ENCODE peak calls at places on chromosomes 5 and 9, in ten cellular contexts. N is brain microvascular endothelial cell; B is ovary; Q is thoracic aorta; G is progenitor cell of endocrine pancreas; I is Peyer's patch; V is BJ; C is endothelial cell; R is CD4-positive, alpha-beta T cell; H is neural crest cell. U is an unnamed sample.

GRCh38 chr9:120066315-120066714 is 513.7 kb downstream of the CDK5RAP2 start:
- DNase-seq in Q (no peak), B (no peak), H (no peak), N (no peak), V (peak), I (no peak), G (no peak), R (no peak), C (no peak), U (no peak)

GRCh38 chr5:141850183-141850768 is 27.9 kb downstream of the PCDH1 start:
- DNase-seq in C (no peak), R (peak), B (peak), I (peak), N (peak), G (no peak), H (no peak), Q (no peak), V (no peak), U (no peak)

GRCh38 chr5:67360047-67360446 is 163.4 kb upstream of the CD180 start:
- DNase-seq in N (no peak), V (no peak), Q (no peak), R (no peak), H (no peak), I (no peak), C (no peak), G (no peak), B (no peak), U (no peak)

GRCh38 chr5:39104221-39104620 is 30.0 kb upstream of the RICTOR start:
- DNase-seq in B (no peak), G (no peak), R (no peak), N (no peak), H (no peak), I (no peak), V (no peak), Q (no peak), C (no peak), U (no peak)

GRCh38 chr5:141683596-141684161 is 1.6 kb upstream of the ARAP3 start:
- DNase-seq in N (no peak), B (no peak), C (no peak), V (no peak), I (no peak), Q (no peak), G (no peak), R (no peak), H (no peak), U (no peak)

GRCh38 chr9:16371306-16371705 is 499.2 kb downstream of the BNC2 start:
- DNase-seq in G (no peak), Q (no peak), I (no peak), B (no peak), C (no peak), R (no peak), N (no peak), V (no peak), H (no peak), U (no peak)

GRCh38 chr5:138438724-138439536 is at the start of gene REEP2:
- DNase-seq in C (peak), B (peak), H (peak), G (peak), I (peak), V (no peak), N (no peak), R (peak), Q (no peak), U (peak)

GRCh38 chr5:41637869-41638268 is 127.5 kb upstream of the PLCXD3 start:
- DNase-seq in Q (no peak), G (no peak), C (no peak), V (no peak), B (no peak), R (no peak), I (no peak), N (no peak), H (no peak), U (no peak)

GRCh38 chr9:118896356-118897000 is 472.8 kb downstream of the BRINP1 start:
- DNase-seq in N (no peak), R (no peak), V (no peak), Q (no peak), G (no peak), I (no peak), H (no peak), B (no peak), C (no peak), U (no peak)

GRCh38 chr5:57383093-57383861 is 99.3 kb downstream of the ACTBL2 start:
- DNase-seq in C (no peak), I (no peak), V (peak), Q (peak), R (no peak), G (no peak), N (peak), H (no peak), B (no peak), U (no peak)

GRCh38 chr5:122948319-122948718 is 88.2 kb downstream of the PPIC start:
- DNase-seq in H (no peak), C (no peak), I (no peak), R (no peak), G (no peak), N (no peak), Q (no peak), V (no peak), B (no peak), U (no peak)

GRCh38 chr5:120901199-120901598 is 437.1 kb downstream of the PRR16 start:
- DNase-seq in N (no peak), B (no peak), Q (no peak), I (no peak), R (no peak), C (no peak), H (no peak), G (no peak), V (no peak), U (no peak)

GRCh38 chr5:154179846-154180710 is 10.5 kb upstream of the GALNT10 start:
- DNase-seq in I (no peak), C (peak), R (no peak), Q (no peak), V (no peak), N (peak), H (peak), G (no peak), B (no peak), U (no peak)

GRCh38 chr5:39800202-39800601 is 375.4 kb upstream of the DAB2 start:
- DNase-seq in R (no peak), B (no peak), Q (no peak), C (no peak), N (no peak), G (no peak), V (no peak), I (no peak), H (no peak), U (no peak)

GRCh38 chr9:18208166-18209059 is 265.5 kb upstream of the ADAMTSL1 start:
- DNase-seq in C (peak), N (peak), V (no peak), H (peak), Q (no peak), G (peak), I (no peak), B (peak), R (no peak), U (no peak)

GRCh38 chr5:481347-481746 is 38.4 kb downstream of the EXOC3 start:
- DNase-seq in C (no peak), G (no peak), B (no peak), R (no peak), V (no peak), H (no peak), I (no peak), Q (no peak), N (no peak), U (no peak)

DNA sequence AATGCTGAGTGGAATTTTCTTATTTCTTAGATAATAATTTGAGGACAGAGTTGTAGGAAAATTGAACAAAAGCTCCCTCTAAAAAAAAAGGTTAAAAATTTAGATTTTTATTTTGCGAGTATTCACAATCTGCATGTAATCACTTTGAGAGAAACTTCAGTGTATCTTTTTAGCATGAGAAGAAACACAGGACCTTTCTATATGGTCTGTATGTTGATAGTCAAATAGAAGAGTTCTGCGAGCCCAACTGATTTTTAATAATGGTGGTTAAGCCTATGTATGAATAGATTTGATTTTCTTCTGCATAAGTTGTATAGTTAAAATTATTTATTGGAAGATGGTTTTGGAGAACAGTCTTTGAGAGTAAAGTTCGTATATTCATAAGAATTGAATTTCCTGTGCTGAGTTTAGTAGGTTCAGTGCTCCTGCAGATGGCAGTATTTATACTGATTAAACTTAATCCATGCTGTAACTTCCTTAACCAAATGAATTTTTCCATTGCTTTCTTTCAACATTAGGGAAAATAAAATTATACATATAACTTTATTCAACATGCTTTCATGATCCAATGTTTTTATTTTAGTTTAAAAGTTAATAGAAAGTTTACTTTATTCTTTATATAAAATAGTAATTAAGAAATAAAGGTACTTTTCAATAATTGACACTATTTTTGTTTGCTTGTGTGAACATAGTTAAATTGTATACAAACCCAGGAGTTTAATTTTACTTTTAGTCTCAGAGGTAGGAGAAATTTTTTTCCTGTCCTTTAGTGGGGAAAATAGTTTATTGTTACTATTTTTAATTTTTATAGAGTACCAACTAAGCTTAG is 19.6 kb downstream of the TCERG1 start:
- DNase-seq in R (no peak), C (no peak), V (no peak), H (no peak), Q (no peak), G (no peak), I (no peak), N (no peak), B (no peak), U (no peak)
- TF ChIP-seq CTCF in R (peak), C (peak), V (peak), H (peak), Q (peak), G (peak), I (peak), N (peak), B (no peak), U (no peak)

GRCh38 chr9:7186175-7186574 is 428.4 kb downstream of the KDM4C start:
- DNase-seq in Q (no peak), C (no peak), V (no peak), N (peak), G (no peak), H (no peak), R (no peak), I (no peak), B (no peak), U (no peak)
- TF ChIP-seq CTCF in Q (no peak), C (peak), V (peak), N (peak), G (peak), H (peak), R (no peak), I (peak), B (no peak), U (no peak)

DNA sequence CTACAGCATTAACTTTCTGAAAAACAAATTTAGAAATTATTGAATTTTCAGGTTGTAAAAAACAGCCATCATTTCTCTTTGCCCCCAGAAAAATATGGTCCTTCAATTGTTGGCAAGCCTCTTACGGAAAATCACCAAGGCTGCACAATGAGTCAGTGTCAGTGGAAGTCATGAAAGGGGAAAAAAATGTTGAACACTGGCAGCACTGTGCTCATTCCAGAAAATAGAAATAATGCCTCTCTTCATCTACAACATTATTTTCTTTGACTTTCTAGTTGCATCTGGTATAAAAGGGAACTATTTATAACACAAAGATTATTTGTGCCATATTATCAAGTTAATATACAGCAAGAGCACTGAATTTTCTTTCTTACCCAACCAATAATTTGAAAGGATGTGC is 26.7 kb upstream of the STK32A start:
- DNase-seq in I (no peak), N (no peak), B (no peak), C (no peak), Q (no peak), G (no peak), V (no peak), H (no peak), R (no peak), U (no peak)
- TF ChIP-seq CTCF in I (no peak), N (no peak), B (no peak), C (no peak), Q (no peak), G (no peak), V (no peak), H (no peak), R (no peak), U (no peak)

GRCh38 chr9:38066907-38067610 is 2.0 kb downstream of the SHB start:
- DNase-seq in N (no peak), C (peak), H (no peak), I (peak), G (no peak), B (peak), R (peak), V (no peak), Q (peak), U (peak)
- TF ChIP-seq CTCF in N (no peak), C (no peak), H (no peak), I (no peak), G (no peak), B (no peak), R (no peak), V (no peak), Q (no peak), U (no peak)

DNA sequence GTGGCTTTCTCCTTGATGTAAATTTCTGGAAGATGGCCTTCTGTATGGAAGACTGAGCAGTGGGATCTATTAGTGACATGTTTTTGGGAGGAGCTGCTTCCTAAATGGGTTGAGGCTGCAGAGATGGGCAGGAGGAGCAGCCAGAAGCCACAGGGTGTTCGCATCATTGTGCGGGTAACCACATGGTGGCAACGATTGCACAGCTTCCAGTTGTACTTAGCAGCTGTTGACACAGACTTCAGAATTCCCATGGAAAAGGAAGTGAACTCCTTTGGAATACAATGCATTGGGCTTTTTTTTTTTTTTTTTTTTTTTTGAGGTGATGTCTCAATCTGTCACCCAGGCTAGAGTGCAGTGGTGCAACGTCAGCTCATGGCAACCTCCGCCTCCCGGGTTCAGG is 297.3 kb downstream of the NR3C1 start:
- DNase-seq in Q (no peak), V (no peak), R (no peak), C (peak), B (no peak), N (peak), I (no peak), H (no peak), G (no peak), U (no peak)
- TF ChIP-seq CTCF in Q (no peak), V (peak), R (no peak), C (no peak), B (no peak), N (peak), I (no peak), H (peak), G (peak), U (no peak)

GRCh38 chr9:86410281-86410680 is 56.1 kb upstream of the TUT7 start:
- DNase-seq in H (no peak), C (no peak), G (no peak), N (no peak), Q (no peak), R (no peak), B (no peak), V (no peak), I (no peak), U (no peak)

GRCh38 chr9:86413966-86414880 is 60.0 kb upstream of the TUT7 start:
- DNase-seq in N (no peak), I (no peak), H (no peak), G (no peak), R (no peak), B (no peak), C (no peak), Q (no peak), V (no peak), U (no peak)
- TF ChIP-seq CTCF in N (peak), I (peak), H (peak), G (peak), R (peak), B (peak), C (peak), Q (peak), V (peak), U (peak)

GRCh38 chr9:76697554-76697953 is 66.7 kb upstream of the PCA3 start:
- DNase-seq in C (no peak), G (no peak), R (no peak), N (no peak), B (no peak), V (no peak), H (no peak), Q (no peak), I (no peak), U (no peak)

GRCh38 chr9:76701441-76702031 is 62.7 kb upstream of the PCA3 start:
- DNase-seq in G (no peak), C (no peak), I (no peak), Q (no peak), H (no peak), V (no peak), N (no peak), B (no peak), R (no peak), U (no peak)

GRCh38 chr9:76700916-76701315 is 63.3 kb upstream of the PCA3 start:
- DNase-seq in H (no peak), V (no peak), C (no peak), N (no peak), I (no peak), B (no peak), G (no peak), Q (no peak), R (no peak), U (no peak)

GRCh38 chr9:76697110-76697509 is 67.1 kb upstream of the PCA3 start:
- DNase-seq in R (no peak), N (no peak), B (no peak), H (no peak), V (no peak), G (no peak), Q (no peak), C (no peak), I (no peak), U (no peak)

DNA sequence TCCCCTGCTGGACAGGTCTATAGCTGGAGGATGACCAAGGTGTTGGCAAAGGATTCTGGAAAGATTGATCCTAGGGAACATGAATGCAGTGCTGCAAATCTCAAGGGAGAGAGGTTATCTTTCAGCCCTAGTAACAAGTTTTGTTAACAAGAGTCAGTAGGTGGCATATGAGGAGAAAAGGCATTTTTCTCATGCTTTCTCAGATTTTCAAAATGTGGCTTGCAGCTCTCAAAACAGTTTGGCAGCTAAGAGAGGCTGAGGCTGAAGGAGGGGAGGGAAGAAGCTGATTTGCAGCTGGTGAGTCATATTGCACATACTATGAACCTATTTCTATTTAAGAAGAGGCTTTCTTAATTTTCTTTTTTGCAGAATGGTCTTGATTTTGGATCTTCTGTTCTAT is 64.3 kb upstream of the PCA3 start:
- DNase-seq in V (peak), C (no peak), I (no peak), R (no peak), B (no peak), G (no peak), Q (no peak), N (peak), H (no peak), U (no peak)
- TF ChIP-seq CTCF in V (no peak), C (no peak), I (no peak), R (no peak), B (no peak), G (no peak), Q (no peak), N (peak), H (no peak), U (no peak)

GRCh38 chr5:110727025-110727314 is 499 bp upstream of the TMEM232 start:
- DNase-seq in H (no peak), N (no peak), V (no peak), B (no peak), G (no peak), R (no peak), I (no peak), Q (no peak), C (no peak), U (no peak)
- TF ChIP-seq CTCF in H (peak), N (peak), V (no peak), B (no peak), G (peak), R (peak), I (peak), Q (no peak), C (no peak), U (no peak)